ENCODE peak calls at places on chromosomes 13 and 19, in five cellular contexts. O, Q, F, Z and V are unnamed samples.

GRCh38 chr13:97130201-97130600 is 91.9 kb upstream of the MBNL2 start:
- DNase-seq in Z (no peak), F (no peak), O (no peak), Q (no peak), V (no peak)

GRCh38 chr19:46955114-46955812 is 64.4 kb upstream of the NPAS1 start:
- DNase-seq in O (no peak), F (peak; percentile 5), Q (no peak), Z (no peak), V (no peak)

GRCh38 chr19:5889288-5889971 is 14.2 kb downstream of the NDUFA11 start:
- DNase-seq in Q (no peak), O (no peak), Z (no peak), F (no peak), V (no peak)

GRCh38 chr13:81382236-81382635 is 1041.3 kb upstream of the SPRY2 start:
- DNase-seq in Z (no peak), Q (no peak), F (no peak), O (no peak), V (no peak)

GRCh38 chr19:49875801-49876421 is 1.2 kb downstream of the AKT1S1 start:
- DNase-seq in O (peak; percentile 15), Q (peak; percentile 45), Z (peak; percentile 57), F (peak; percentile 42), V (no peak)

GRCh38 chr13:27672025-27672424 is 50.3 kb downstream of the POLR1D start:
- DNase-seq in F (no peak), O (no peak), Z (no peak), Q (no peak), V (no peak)

GRCh38 chr13:79995334-79995733 is 345.6 kb downstream of the SPRY2 start:
- DNase-seq in F (no peak), Z (no peak), O (no peak), Q (no peak), V (no peak)

GRCh38 chr19:18851673-18852325 is 20.0 kb downstream of the UPF1 start:
- DNase-seq in F (no peak), Q (no peak), Z (no peak), O (no peak), V (no peak)

GRCh38 chr19:3554254-3555083 is 2.9 kb downstream of the MFSD12 start:
- DNase-seq in Q (no peak), O (no peak), Z (no peak), F (no peak), V (no peak)

GRCh38 chr13:54029226-54029625 is 1000.6 kb downstream of the OLFM4 start:
- DNase-seq in Z (peak; percentile 5), O (no peak), F (no peak), Q (no peak), V (no peak)